ENCODE peak calls at places on chromosomes 12 and 14, in seven cellular contexts. V is prostate gland, F is SK-N-SH, A is suprapubic skin, W is HL-60, N is Panc1, R is stomach. L is an unnamed sample.

GRCh38 chr12:25200703-25201102 is 5.7 kb downstream of the ETFRF1 start:
- DNase-seq in R (no peak), A (no peak), N (no peak), W (no peak), V (no peak), F (no peak), L (no peak)

GRCh38 chr14:75059642-75060041 is 4.2 kb downstream of the ACYP1 start:
- DNase-seq in W (no peak), V (no peak), A (no peak), R (no peak), N (no peak), F (no peak), L (no peak)

GRCh38 chr14:34098045-34098984 is 147.4 kb upstream of the EGLN3 start:
- DNase-seq in V (peak), N (no peak), W (peak), A (no peak), F (peak), R (peak), L (peak)

GRCh38 chr12:57868870-57869609 is 22.5 kb upstream of the CTDSP2 start:
- DNase-seq in N (no peak), V (no peak), R (no peak), F (peak), W (no peak), A (no peak), L (peak)

GRCh38 chr14:67620217-67620789 is 583 bp downstream of the ARG2 start:
- DNase-seq in V (peak), W (no peak), N (no peak), A (no peak), F (peak), R (peak), L (peak)

GRCh38 chr12:49777800-49778748 is 36.7 kb downstream of the TMBIM6 start:
- DNase-seq in N (no peak), W (peak), F (no peak), V (peak), A (no peak), R (peak), L (peak)

GRCh38 chr12:86261142-86261541 is 5.0 kb upstream of the MGAT4C start:
- DNase-seq in N (no peak), F (no peak), R (no peak), V (no peak), W (no peak), A (no peak), L (no peak)

GRCh38 chr14:28577711-28578131 is 188.9 kb upstream of the FOXG1 start:
- DNase-seq in W (no peak), A (no peak), N (no peak), V (no peak), R (no peak), F (no peak), L (no peak)

GRCh38 chr12:78928200-78929074 is 63.9 kb downstream of the SYT1 start:
- DNase-seq in N (peak), A (no peak), V (no peak), R (no peak), W (no peak), F (no peak), L (no peak)

GRCh38 chr14:77406086-77406485 is 17.2 kb downstream of the NOXRED1 start:
- DNase-seq in R (no peak), N (no peak), F (no peak), A (no peak), W (no peak), V (no peak), L (no peak)

GRCh38 chr12:92078167-92079053 is 67.2 kb downstream of the BTG1 start:
- DNase-seq in F (no peak), A (no peak), N (no peak), R (no peak), V (no peak), W (no peak), L (no peak)

GRCh38 chr12:109212460-109213115 is 96.2 kb downstream of the ACACB start:
- DNase-seq in N (no peak), A (no peak), R (no peak), W (no peak), V (no peak), F (no peak), L (no peak)

GRCh38 chr12:76085159-76085868 is 829 bp upstream of the NAP1L1 start:
- DNase-seq in F (peak), R (no peak), V (no peak), A (no peak), W (no peak), N (no peak), L (no peak)

GRCh38 chr12:54328595-54329337 is 3.8 kb downstream of the COPZ1 start:
- DNase-seq in V (no peak), W (no peak), R (no peak), N (no peak), A (no peak), F (no peak), L (peak)

GRCh38 chr12:120936197-120936596 is 32.0 kb upstream of the SPPL3 start:
- DNase-seq in V (no peak), A (no peak), N (no peak), R (no peak), F (no peak), W (peak), L (no peak)

GRCh38 chr12:29023436-29024076 is 125.5 kb upstream of the FAR2 start:
- DNase-seq in A (no peak), R (no peak), W (no peak), V (no peak), F (no peak), N (no peak), L (peak)

GRCh38 chr12:107990325-107990724 is 138.8 kb upstream of the WSCD2 start:
- DNase-seq in N (no peak), R (no peak), W (peak), A (no peak), F (peak), V (peak), L (peak)

GRCh38 chr12:16555630-16556029 is 50.3 kb downstream of the LMO3 start:
- DNase-seq in V (no peak), W (no peak), N (no peak), F (no peak), A (no peak), R (no peak), L (peak)

GRCh38 chr14:71267691-71268090 is 360.4 kb downstream of the PCNX1 start:
- DNase-seq in V (no peak), F (no peak), R (no peak), A (no peak), N (no peak), W (no peak), L (no peak)

GRCh38 chr14:58428011-58428807 is 690 bp downstream of the KIAA0586 start:
- DNase-seq in N (peak), F (peak), A (no peak), V (no peak), R (no peak), W (peak), L (peak)

GRCh38 chr14:64758711-64759554 is 54.7 kb downstream of the PLEKHG3 start:
- DNase-seq in V (no peak), N (no peak), R (peak), W (no peak), F (peak), A (no peak), L (no peak)

GRCh38 chr12:88922816-88923215 is 342.5 kb upstream of the KITLG start:
- DNase-seq in A (no peak), N (no peak), W (no peak), R (no peak), V (no peak), F (no peak), L (no peak)

GRCh38 chr14:19878029-19878642 is 3.2 kb downstream of the OR4K2 start:
- DNase-seq in A (no peak), F (peak), V (no peak), N (no peak), W (no peak), R (no peak), L (peak)

GRCh38 chr14:50967104-50967503 is 22.8 kb upstream of the PYGL start:
- DNase-seq in V (no peak), A (no peak), W (no peak), R (no peak), F (no peak), N (no peak), L (no peak)

GRCh38 chr12:47835017-47835830 is 15.5 kb upstream of the HDAC7 start:
- DNase-seq in A (no peak), V (no peak), R (no peak), N (no peak), F (no peak), W (no peak), L (no peak)

GRCh38 chr12:112916270-112916669 is 9.5 kb downstream of the OAS1 start:
- DNase-seq in R (peak), A (no peak), W (no peak), F (no peak), N (no peak), V (peak), L (no peak)

GRCh38 chr14:105499256-105500035 is 8.4 kb downstream of the TEDC1 start:
- DNase-seq in N (no peak), R (no peak), F (peak), W (no peak), A (no peak), V (no peak), L (no peak)
- TF ChIP-seq POLR2AphosphoS5 in N (no peak), R (no peak), F (no peak), W (no peak), A (no peak), V (no peak), L (no peak)

GRCh38 chr12:4288296-4289019 is 14.9 kb downstream of the CCND2 start:
- DNase-seq in V (no peak), W (peak), N (no peak), R (no peak), F (no peak), A (peak), L (no peak)

GRCh38 chr12:4287325-4288290 is 14.0 kb downstream of the CCND2 start:
- DNase-seq in F (no peak), A (peak), N (no peak), V (no peak), R (no peak), W (no peak), L (no peak)

GRCh38 chr12:4286228-4286627 is 12.7 kb downstream of the CCND2 start:
- DNase-seq in N (no peak), W (peak), A (peak), V (no peak), R (no peak), F (no peak), L (no peak)

GRCh38 chr12:4285070-4285469 is 11.5 kb downstream of the CCND2 start:
- DNase-seq in F (no peak), A (no peak), R (no peak), W (no peak), N (no peak), V (no peak), L (no peak)

DNA sequence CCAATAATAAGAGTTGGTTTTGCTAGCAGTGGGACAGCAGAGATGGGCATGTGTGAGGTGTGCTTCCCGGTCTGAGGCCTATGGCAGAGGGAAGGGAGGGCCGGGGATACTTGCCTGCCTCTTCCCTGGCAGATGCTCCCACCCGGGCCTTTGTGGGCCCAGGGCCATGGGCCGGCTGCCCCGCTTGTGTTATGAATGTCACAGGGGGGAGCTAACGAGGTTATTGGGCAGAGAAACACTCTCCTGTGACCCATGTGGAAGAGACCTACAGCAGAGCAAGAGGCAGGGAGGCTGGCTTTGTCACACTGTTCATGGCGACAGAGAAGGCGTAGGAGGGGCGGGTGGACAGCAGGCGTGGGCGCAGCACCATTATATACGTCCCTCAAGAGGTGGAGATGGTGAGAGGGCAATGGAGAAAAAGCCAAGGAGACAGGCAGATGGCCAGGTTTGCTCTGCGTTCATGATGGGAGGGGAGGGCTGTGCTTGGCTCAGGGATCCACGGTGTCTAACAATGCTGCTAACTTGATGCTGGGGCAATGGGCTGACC is 13.3 kb downstream of the CCND2 start:
- DNase-seq in R (no peak), V (no peak), N (no peak), W (no peak), F (no peak), A (peak), L (no peak)
- TF ChIP-seq POLR2AphosphoS5 in R (no peak), V (no peak), N (no peak), W (no peak), F (no peak), A (no peak), L (no peak)

DNA sequence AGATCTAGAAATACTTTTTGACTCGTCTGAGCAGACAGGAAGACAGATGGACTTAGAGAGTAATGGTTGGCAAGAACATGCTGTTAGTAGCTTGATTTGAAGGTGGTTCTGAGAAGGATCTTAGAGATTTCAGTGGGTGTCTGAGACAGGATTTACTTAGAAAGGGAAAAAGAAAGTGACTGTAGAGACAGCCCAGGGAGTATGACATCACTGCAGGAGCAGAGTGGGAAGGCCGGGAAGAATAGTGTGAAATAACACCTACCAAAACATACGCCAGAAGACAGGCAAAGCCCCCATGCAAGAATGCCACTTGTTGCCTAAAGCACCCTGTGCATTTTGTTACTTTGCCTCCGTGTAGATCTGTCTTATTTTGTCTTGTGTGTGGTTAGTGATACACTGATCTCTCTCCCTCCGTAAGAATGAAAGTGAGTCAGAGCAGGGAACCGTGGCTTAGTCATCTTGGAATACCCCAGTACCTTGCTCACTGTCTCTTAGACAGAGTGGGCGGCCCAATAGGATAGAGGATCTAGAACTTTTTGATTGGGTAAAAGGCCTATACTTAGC is 161.3 kb upstream of the IFNG-AS1 start:
- DNase-seq in N (peak), W (no peak), F (peak), R (no peak), A (no peak), V (no peak), L (no peak)
- TF ChIP-seq POLR2AphosphoS5 in N (no peak), W (no peak), F (peak), R (peak), A (no peak), V (no peak), L (no peak)

GRCh38 chr14:69713127-69713800 is 53.7 kb upstream of the SRSF5 start:
- DNase-seq in R (peak), N (no peak), A (no peak), W (no peak), V (peak), F (no peak), L (peak)

GRCh38 chr14:69713976-69714716 is 52.8 kb upstream of the SRSF5 start:
- DNase-seq in V (peak), R (no peak), F (no peak), W (no peak), A (no peak), N (no peak), L (peak)

GRCh38 chr14:69716483-69717187 is 50.3 kb upstream of the SRSF5 start:
- DNase-seq in W (peak), V (no peak), N (no peak), R (no peak), A (no peak), F (no peak), L (no peak)

GRCh38 chr14:69712637-69713088 is 54.3 kb upstream of the SRSF5 start:
- DNase-seq in V (peak), W (peak), A (no peak), F (no peak), R (peak), N (no peak), L (peak)

DNA sequence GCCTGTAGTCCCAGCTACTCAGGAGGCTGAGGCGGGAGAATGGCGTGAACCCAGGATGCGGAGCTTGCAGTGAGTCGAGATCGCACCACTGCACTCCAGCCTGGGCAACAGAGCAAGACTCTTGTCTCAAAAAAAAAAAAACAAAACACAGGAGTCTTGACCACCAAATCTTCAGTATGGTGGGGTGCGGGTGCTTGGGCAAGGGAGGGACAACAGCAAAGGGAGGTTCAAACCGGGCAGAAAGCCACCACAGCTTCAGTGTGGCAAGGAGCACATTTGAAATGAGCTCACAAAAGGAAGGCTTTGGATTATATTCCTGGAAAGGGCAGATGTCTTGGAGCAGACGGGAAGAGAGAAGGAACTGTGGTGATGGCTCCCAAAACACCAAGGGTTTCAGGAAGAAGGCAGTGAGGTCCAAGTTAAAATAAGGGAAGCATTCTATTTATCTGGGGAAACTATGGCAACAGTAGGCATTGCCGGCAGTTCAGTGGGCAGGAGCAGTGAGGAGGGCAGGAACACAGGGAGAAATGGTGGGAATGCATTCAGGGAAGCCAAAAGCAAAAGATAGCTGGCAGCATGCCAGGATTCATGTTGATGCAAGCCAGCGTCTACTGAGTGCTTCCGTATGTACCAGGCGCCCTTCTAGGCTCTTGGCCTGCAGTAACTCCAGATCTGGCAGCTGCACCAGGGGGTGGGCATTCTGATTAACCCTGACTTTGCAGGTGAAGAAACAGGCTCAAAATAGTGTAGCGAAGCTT is 51.0 kb upstream of the SRSF5 start:
- DNase-seq in R (peak), A (no peak), N (no peak), V (peak), W (peak), F (peak), L (no peak)
- TF ChIP-seq POLR2AphosphoS5 in R (peak), A (no peak), N (no peak), V (peak), W (peak), F (peak), L (no peak)

GRCh38 chr12:45234134-45234865 is 18.4 kb downstream of the ANO6 start:
- DNase-seq in V (peak), W (no peak), R (no peak), A (no peak), F (peak), N (peak), L (peak)
- TF ChIP-seq POLR2AphosphoS5 in V (peak), W (no peak), R (peak), A (no peak), F (peak), N (peak), L (no peak)

DNA sequence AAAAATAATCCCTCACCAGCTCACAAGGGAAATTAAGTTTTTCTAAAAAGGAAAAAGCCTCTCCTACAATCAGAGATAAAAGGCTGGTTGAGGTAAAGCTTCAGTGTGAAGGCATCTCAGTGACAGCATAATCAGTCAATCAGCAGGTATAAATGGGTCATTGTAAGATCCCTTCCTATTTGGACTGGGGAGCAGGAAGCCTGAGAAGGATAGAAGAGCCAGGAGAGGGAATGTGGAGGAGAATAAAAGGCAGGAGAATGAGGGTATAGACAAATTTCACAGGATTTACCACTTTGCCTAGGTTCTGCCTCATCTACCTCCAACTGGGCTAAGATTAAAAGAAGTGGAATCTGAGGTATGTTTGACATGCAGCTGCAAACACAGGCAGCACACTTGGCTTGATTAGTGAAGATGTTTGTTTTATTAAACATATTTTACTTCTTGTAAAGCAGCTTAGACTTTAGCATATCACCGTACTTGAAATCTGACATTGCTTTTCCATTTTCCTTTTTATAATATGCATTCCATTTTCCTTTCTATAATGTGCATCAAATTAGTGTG is 479.1 kb upstream of the USP15 start:
- DNase-seq in R (no peak), W (no peak), V (no peak), N (no peak), F (no peak), A (no peak), L (peak)
- TF ChIP-seq POLR2AphosphoS5 in R (no peak), W (no peak), V (no peak), N (no peak), F (no peak), A (no peak), L (no peak)

GRCh38 chr12:97903356-97903755 is 440.8 kb downstream of the RMST start:
- DNase-seq in F (no peak), V (no peak), N (no peak), R (no peak), W (no peak), A (no peak), L (no peak)
- TF ChIP-seq POLR2AphosphoS5 in F (no peak), V (no peak), N (no peak), R (no peak), W (no peak), A (no peak), L (no peak)

GRCh38 chr12:72074065-72074464 is 135.4 kb downstream of the TPH2 start:
- DNase-seq in A (no peak), N (no peak), F (no peak), R (no peak), V (no peak), W (no peak), L (no peak)
- TF ChIP-seq POLR2AphosphoS5 in A (no peak), N (no peak), F (no peak), R (no peak), V (no peak), W (no peak), L (no peak)

L was measured in GM23338.